ENCODE peak calls at places on chromosomes 5 and 9, in six cellular contexts. Q, H, V, L, D and X are unnamed samples.

GRCh38 chr5:102312586-102312985 is 16.5 kb upstream of the SLCO4C1 start:
- DNase-seq in Q (peak; percentile 4), V (no peak), D (no peak), H (no peak), L (no peak), X (no peak)

GRCh38 chr9:5897851-5898250 is 7.2 kb downstream of the MLANA start:
- DNase-seq in D (no peak), V (no peak), Q (no peak), L (no peak), H (no peak), X (no peak)

GRCh38 chr9:127540664-127541041 is 71.4 kb upstream of the STXBP1 start:
- DNase-seq in L (no peak), H (peak; percentile 55), V (no peak), Q (peak; percentile 19), D (no peak), X (no peak)

GRCh38 chr5:81980160-81980559 is 8.3 kb downstream of the ATG10 start:
- DNase-seq in D (no peak), H (no peak), V (no peak), L (no peak), Q (no peak), X (no peak)

GRCh38 chr5:73482383-73483193 is 15.7 kb upstream of the BTF3 start:
- DNase-seq in V (no peak), D (no peak), Q (no peak), L (no peak), H (no peak), X (no peak)

GRCh38 chr9:132143359-132143758 is 18.5 kb upstream of the NTNG2 start:
- DNase-seq in L (no peak), Q (no peak), V (no peak), H (no peak), D (no peak), X (no peak)

GRCh38 chr9:92969516-92970466 is 22.5 kb downstream of the FGD3 start:
- DNase-seq in V (no peak), L (no peak), H (no peak), D (no peak), Q (no peak), X (no peak)

GRCh38 chr9:107488400-107489143 is 997 bp downstream of the KLF4 start:
- DNase-seq in V (peak; percentile 78), Q (peak; percentile 78), H (peak; percentile 56), L (peak; percentile 42), D (peak; percentile 68), X (peak; percentile 90)

GRCh38 chr9:131627846-131628820 is 82.8 kb downstream of the PRRT1B start:
- DNase-seq in L (no peak), V (no peak), H (peak; percentile 97), D (no peak), Q (peak; percentile 58), X (peak; percentile 83)

GRCh38 chr5:59092758-59093157 is 509.9 kb downstream of the RAB3C start:
- DNase-seq in H (no peak), V (no peak), D (no peak), Q (no peak), L (peak; percentile 7), X (no peak)

GRCh38 chr5:104179057-104179456 is 616.5 kb upstream of the NUDT12 start:
- DNase-seq in D (no peak), H (peak; percentile 36), L (peak; percentile 64), V (no peak), Q (peak; percentile 53), X (no peak)

GRCh38 chr5:6633469-6634326 is 458 bp downstream of the SRD5A1 start:
- DNase-seq in D (peak; percentile 23), Q (peak; percentile 56), V (peak; percentile 56), L (no peak), H (no peak), X (peak; percentile 64)

GRCh38 chr9:123929177-123929869 is 603 bp downstream of the DENND1A start:
- DNase-seq in V (peak; percentile 62), H (no peak), L (no peak), D (peak; percentile 22), Q (no peak), X (no peak)

GRCh38 chr9:109315889-109316640 is 4.8 kb downstream of the EPB41L4B start:
- DNase-seq in D (no peak), V (peak; percentile 64), Q (no peak), L (no peak), H (peak; percentile 95), X (peak; percentile 83)

GRCh38 chr5:37840036-37840909 is at the start of gene GDNF:
- DNase-seq in H (no peak), Q (peak; percentile 85), V (peak; percentile 63), L (peak; percentile 22), D (no peak), X (no peak)

GRCh38 chr9:131304676-131305366 is 15.3 kb downstream of the PLPP7 start:
- DNase-seq in L (no peak), H (no peak), Q (peak; percentile 62), V (no peak), D (no peak), X (no peak)

GRCh38 chr5:68114641-68115040 is 100.9 kb upstream of the PIK3R1 start:
- DNase-seq in H (no peak), V (no peak), L (no peak), Q (peak; percentile 45), D (no peak), X (no peak)

GRCh38 chr9:93156475-93157008 is 22.5 kb upstream of the NINJ1 start:
- DNase-seq in D (no peak), H (no peak), V (no peak), Q (no peak), L (no peak), X (no peak)

GRCh38 chr5:143434261-143435206 is 31.0 kb upstream of the NR3C1 start:
- DNase-seq in Q (no peak), V (no peak), L (no peak), H (no peak), D (no peak), X (no peak)

GRCh38 chr9:5429873-5430564 is 7.7 kb downstream of the PLGRKT start:
- DNase-seq in V (no peak), H (no peak), Q (no peak), L (no peak), D (no peak), X (no peak)

GRCh38 chr5:169913479-169913878 is 66.8 kb downstream of the INSYN2B start:
- DNase-seq in L (no peak), H (no peak), D (no peak), V (no peak), Q (no peak), X (no peak)

GRCh38 chr5:146388418-146388817 is 49.8 kb downstream of the POU4F3 start:
- DNase-seq in D (no peak), V (no peak), Q (no peak), L (no peak), H (no peak), X (no peak)

GRCh38 chr9:88418025-88418424 is 29.8 kb downstream of the SPIN1 start:
- DNase-seq in L (no peak), V (no peak), H (no peak), Q (peak; percentile 21), D (no peak), X (no peak)

GRCh38 chr9:88418715-88419540 is 30.7 kb downstream of the SPIN1 start:
- DNase-seq in Q (no peak), D (no peak), H (no peak), L (peak; percentile 15), V (no peak), X (no peak)

GRCh38 chr9:88411471-88411870 is 23.2 kb downstream of the SPIN1 start:
- DNase-seq in D (no peak), L (no peak), Q (no peak), H (no peak), V (no peak), X (no peak)

GRCh38 chr9:88420227-88420626 is 32.0 kb downstream of the SPIN1 start:
- DNase-seq in Q (peak; percentile 21), V (no peak), H (no peak), D (peak; percentile 22), L (no peak), X (no peak)

DNA sequence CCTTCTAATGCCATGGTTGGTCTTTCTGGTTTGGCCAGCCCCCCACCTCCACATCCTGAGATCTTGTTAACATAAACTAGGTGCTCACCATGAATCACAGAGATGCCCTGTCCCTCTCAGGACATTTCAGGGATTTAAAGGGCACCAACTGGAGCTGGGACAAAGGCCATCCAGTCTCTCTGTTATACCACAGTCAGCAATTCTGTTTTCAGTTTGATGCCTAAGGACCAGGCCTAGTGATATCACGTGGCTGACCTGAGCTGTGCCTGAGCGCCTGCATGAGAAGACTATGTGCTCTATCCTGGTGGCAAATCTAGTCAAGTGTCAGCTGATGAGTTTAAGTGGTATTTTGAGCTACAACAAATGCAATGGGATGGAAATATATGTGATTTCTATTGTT is 26.1 kb downstream of the SPIN1 start:
- DNase-seq in Q (no peak), V (no peak), D (no peak), H (no peak), L (no peak), X (no peak)
- H3K9me3 ChIP-seq in Q (peaks cover 28% of the 10 kb centered on the region), V (peaks cover 4% of the 10 kb centered on the region), D (no peaks in the 10 kb centered on the region), H (no peaks in the 10 kb centered on the region), L (no peaks in the 10 kb centered on the region), X (peaks cover 3% of the 10 kb centered on the region)

GRCh38 chr9:14633906-14634565 is 59.2 kb downstream of the ZDHHC21 start:
- DNase-seq in D (no peak), H (peak; percentile 6), Q (no peak), L (no peak), V (no peak), X (no peak)
- H3K9me3 ChIP-seq in D (no peaks in the 10 kb centered on the region), H (no peaks in the 10 kb centered on the region), Q (peaks cover 6% of the 10 kb centered on the region), L (no peaks in the 10 kb centered on the region), V (no peaks in the 10 kb centered on the region), X (no peaks in the 10 kb centered on the region)

DNA sequence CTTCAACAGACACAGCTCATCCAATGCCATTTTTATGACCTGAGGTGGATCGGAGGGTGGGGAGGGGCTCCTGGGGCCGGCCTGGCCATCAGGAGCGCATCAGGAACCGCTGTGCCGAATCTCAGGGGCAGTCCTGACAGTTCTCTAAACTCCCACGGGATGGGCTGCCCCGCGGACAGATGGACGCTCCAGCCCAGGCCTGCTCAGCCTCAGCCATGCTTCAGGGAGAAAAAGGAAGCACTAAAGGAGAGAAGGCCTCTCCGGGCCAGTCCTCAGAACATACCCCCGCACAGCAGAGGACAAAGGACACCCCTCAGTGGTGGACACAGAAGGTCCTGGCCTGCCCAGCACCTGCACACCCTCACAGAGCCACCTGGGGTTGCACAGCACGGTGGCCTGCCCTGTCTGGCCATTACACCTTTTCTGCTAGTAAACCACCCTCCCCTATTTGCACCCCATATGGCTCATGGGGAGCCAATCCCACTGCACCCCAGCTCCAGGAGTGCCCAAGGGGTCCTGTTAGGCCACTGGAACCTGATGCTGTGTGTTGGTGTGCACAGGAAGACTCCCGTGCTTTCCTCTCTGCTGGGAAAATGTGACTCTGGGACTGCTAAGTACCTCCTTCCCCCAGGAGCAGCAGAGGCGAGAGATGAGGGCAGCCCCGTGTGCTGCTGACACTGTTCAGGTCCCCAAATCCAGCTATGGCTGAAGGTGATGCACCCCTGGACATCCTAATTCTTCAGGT is 126.5 kb downstream of the ADAMTS2 start:
- DNase-seq in Q (no peak), V (no peak), H (no peak), D (no peak), L (no peak), X (no peak)
- H3K9me3 ChIP-seq in Q (no peaks in the 10 kb centered on the region), V (no peaks in the 10 kb centered on the region), H (no peaks in the 10 kb centered on the region), D (no peaks in the 10 kb centered on the region), L (peaks cover 5% of the 10 kb centered on the region), X (no peaks in the 10 kb centered on the region)

DNA sequence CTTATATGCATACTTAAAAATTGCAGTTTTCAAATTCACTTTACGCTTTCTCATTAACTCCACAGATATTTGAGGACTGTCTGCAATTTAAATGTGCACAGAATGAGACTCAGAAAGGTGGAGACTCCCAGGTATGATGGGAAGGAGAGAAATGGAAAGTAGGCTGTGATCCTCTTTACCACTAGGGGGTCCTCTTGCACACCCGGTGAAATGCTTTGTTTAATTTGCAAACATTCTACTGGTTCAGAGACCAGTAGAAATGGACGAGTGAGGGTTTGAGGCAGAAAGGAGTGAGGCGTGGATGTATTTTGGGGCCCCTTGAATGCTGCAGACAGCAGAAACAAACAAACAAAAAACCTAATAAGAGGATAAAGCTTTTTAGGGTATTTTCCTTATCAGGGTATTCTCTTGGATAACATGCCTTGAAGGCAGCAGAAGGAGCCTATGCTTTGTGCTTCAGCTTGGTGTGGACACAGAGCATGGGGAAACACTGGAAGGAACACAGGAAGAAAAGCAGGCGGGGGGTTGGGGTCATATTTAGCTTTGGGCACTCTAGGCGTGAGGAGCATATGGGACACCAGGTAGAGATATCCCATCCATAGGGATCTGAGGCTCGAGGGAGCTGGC is 410.1 kb downstream of the DMRT2 start:
- DNase-seq in L (no peak), D (no peak), V (no peak), Q (no peak), H (peak; percentile 21), X (no peak)
- H3K9me3 ChIP-seq in L (peaks cover 6% of the 10 kb centered on the region), D (no peaks in the 10 kb centered on the region), V (no peaks in the 10 kb centered on the region), Q (no peaks in the 10 kb centered on the region), H (no peaks in the 10 kb centered on the region), X (peaks cover 1% of the 10 kb centered on the region)